ENCODE peak calls at places on chromosome 22, in four cellular contexts. A, X, B and U are unnamed samples.
A peak's percentile ranks its signal among the peaks of the same experiment; 100 is the strongest.

GRCh38 chr22:31128156-31128555 is 5.4 kb downstream of the INPP5J start:
- DNase-seq in A (no peak), X (no peak), B (no peak), U (no peak)

GRCh38 chr22:26174280-26174679 is 5.0 kb downstream of the SEZ6L start:
- DNase-seq in A (no peak), X (no peak), B (peak; percentile 90), U (no peak)

GRCh38 chr22:37316875-37317371 is 34.6 kb downstream of the CYTH4 start:
- DNase-seq in A (peak; percentile 69), X (peak; percentile 92), B (peak; percentile 87), U (peak; percentile 92)

GRCh38 chr22:30267382-30268302 is 991 bp upstream of the OSM start:
- DNase-seq in A (no peak), X (no peak), B (no peak), U (no peak)

GRCh38 chr22:49607821-49608220 is 219.9 kb downstream of the BRD1 start:
- DNase-seq in A (no peak), X (no peak), B (no peak), U (no peak)

GRCh38 chr22:40922484-40923303 is 28.5 kb upstream of the RBX1 start:
- DNase-seq in A (no peak), X (peak; percentile 81), B (peak; percentile 72), U (peak; percentile 84)

GRCh38 chr22:23292453-23293350 is 112.4 kb downstream of the BCR start:
- DNase-seq in A (no peak), X (no peak), B (no peak), U (no peak)

GRCh38 chr22:35785181-35785923 is 67.7 kb downstream of the APOL5 start:
- DNase-seq in A (no peak), X (peak; percentile 64), B (no peak), U (peak; percentile 22)

GRCh38 chr22:23183107-23183698 is 2.9 kb downstream of the BCR start:
- DNase-seq in A (peak; percentile 35), X (peak; percentile 74), B (peak; percentile 96), U (peak; percentile 64)

GRCh38 chr22:33440756-33441155 is 382.6 kb upstream of the SYN3 start:
- DNase-seq in A (no peak), X (no peak), B (no peak), U (no peak)

GRCh38 chr22:23218867-23219251 is 38.5 kb downstream of the BCR start:
- DNase-seq in A (peak; percentile 58), X (peak; percentile 77), B (peak; percentile 70), U (peak; percentile 40)

GRCh38 chr22:39556970-39557811 is 13.4 kb upstream of the CACNA1I start:
- DNase-seq in A (no peak), X (peak; percentile 22), B (peak; percentile 57), U (no peak)
- TF ChIP-seq CTCF in A (peak; percentile 15), X (no peak), B (no peak), U (no peak)

DNA sequence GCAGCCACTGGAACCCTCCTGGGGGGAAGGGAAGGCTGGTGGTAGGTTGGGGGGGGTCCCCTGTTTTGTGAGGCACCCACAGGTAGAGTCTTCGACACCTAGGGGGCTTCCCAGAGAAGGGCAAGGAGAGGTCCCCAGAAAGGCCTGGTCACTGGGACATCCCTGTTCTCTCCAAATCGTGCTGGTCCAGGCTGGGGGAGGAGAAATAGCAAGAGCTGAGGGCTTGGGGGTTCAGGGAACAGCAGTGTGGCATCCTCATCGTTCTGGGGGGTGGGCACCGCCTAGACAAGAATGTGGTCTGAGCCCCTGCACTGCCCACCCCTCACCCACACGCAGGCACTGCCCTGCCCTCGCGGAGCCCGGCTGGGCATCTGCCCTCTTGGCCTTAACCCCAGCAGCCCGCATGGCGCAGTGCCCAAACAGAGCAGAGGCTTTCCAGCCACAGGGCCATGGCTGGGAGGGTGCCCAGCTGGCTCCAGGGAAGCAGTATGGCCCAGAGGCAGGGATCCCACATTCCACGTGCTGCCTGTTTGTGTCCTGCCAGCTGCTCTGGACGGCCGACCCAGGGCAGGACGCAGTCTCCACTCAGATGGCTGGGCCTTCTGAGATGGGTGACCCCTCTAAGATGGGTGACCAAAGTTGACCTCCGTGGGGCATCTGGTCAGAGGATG is 14.5 kb downstream of the SCARF2 start:
- DNase-seq in A (peak; percentile 80), X (peak; percentile 56), B (no peak), U (no peak)
- H3K4me3 ChIP-seq in A (no peak overlapping the region), X (no peak overlapping the region), B (no peak overlapping the region), U (no peak overlapping the region)

GRCh38 chr22:17945851-17946690 is 78.3 kb downstream of the MICAL3 start:
- DNase-seq in A (no peak), X (no peak), B (no peak), U (no peak)
- TF ChIP-seq CTCF in A (no peak), X (no peak), B (no peak), U (no peak)

DNA sequence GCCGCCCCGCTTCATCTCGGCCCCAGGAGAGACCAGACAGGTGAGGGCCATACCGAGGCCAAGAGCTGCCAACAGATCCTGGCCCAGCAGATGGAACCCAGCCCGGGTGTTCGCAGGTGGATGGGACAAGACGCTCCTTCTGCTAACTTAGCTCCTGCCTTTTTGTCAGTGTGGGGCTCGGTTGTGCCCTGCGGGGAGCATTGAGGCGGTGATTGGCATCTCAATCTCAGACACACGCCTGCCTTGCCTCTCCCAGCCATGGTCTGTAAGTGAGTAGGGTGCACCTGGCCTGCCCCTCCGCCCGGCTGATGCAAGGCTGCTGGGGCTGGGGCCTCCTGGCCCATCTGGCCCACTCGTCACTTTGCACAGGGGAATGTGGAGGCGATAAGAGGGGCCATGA is 350.1 kb downstream of the TBC1D22A start:
- DNase-seq in A (no peak), X (no peak), B (no peak), U (no peak)
- H3K4me3 ChIP-seq in A (no peak overlapping the region), X (no peak overlapping the region), B (no peak overlapping the region), U (no peak overlapping the region)

GRCh38 chr22:27416553-27417427 is 384.8 kb downstream of the MN1 start:
- DNase-seq in A (no peak), X (peak; percentile 93), B (peak; percentile 83), U (peak; percentile 91)
- TF ChIP-seq CTCF in A (no peak), X (peak; percentile 11), B (peak; percentile 28), U (peak; percentile 21)

DNA sequence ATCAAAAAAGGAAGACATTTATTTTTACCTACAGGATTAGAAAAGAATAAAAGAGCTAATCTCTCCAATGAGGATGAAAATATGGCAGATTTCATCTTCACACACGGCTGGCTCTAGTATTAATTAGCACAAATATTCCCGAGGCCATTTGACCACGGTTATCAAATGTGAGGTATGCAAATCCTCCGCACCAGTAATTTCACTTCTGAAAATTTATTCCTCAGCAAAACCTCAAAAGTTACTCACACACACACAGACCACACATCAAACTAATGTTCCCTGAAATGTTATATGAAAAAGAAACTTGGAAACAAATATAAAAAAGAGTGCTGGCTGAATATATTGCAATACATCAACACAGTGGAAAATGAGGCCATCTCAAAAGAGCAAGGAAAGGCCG is 32.8 kb downstream of the CELSR1 start:
- DNase-seq in A (no peak), X (no peak), B (no peak), U (no peak)
- H3K4me3 ChIP-seq in A (no peak overlapping the region), X (no peak overlapping the region), B (no peak overlapping the region), U (no peak overlapping the region)

GRCh38 chr22:21661991-21662390 is 3.8 kb upstream of the PPIL2 start:
- DNase-seq in A (no peak), X (no peak), B (no peak), U (no peak)

GRCh38 chr22:21659864-21660525 is 5.8 kb upstream of the PPIL2 start:
- DNase-seq in A (no peak), X (no peak), B (no peak), U (no peak)

GRCh38 chr22:21657020-21657360 is 8.8 kb upstream of the PPIL2 start:
- DNase-seq in A (no peak), X (no peak), B (peak; percentile 85), U (no peak)

GRCh38 chr22:21660904-21661303 is 4.9 kb upstream of the PPIL2 start:
- DNase-seq in A (no peak), X (no peak), B (no peak), U (no peak)

GRCh38 chr22:21657361-21658118 is 8.3 kb upstream of the PPIL2 start:
- DNase-seq in A (peak; percentile 75), X (peak; percentile 15), B (peak; percentile 86), U (peak; percentile 18)
- TF ChIP-seq CTCF in A (peak; percentile 48), X (no peak), B (no peak), U (no peak)

DNA sequence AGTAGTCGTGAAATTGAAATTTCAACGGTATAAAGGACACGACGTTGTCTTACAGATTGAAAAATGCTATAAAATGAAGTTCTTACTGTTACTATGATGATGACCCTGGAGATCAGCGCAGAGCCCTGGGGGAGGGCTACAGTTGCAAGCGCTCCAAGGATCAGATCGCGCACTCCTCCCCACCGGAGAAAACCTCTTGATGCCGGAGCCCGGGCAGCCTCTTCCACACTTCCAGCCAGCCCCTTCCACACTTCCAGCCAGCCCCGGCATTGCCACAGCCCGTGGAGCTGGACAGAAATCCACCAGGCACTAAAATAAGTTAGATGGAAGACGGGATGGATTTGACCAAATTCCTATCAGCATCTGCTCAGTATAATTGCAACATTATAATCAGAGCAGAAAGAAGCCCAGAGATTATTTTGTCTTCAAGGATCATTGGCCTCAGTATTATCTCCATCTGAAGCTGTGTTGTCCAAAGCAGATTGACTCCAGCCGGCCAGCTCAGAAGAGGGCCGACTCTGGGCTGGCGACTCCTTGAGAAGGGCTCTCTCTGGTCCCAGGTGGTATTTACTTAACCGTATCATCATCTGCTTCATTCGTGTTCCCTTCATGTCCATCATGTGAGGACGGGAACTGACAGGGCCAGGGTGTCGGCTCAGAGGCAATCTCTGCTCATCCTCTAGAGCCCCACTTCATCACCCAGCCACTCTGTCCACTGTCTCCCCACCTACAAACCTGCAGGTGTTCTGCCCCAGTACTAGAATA is 777 bp upstream of the MICAL3 start:
- DNase-seq in A (no peak), X (no peak), B (no peak), U (no peak)
- H3K4me3 ChIP-seq in A (peak overlapping the region; percentile 91), X (peak overlapping the region; percentile 22), B (peak overlapping the region; percentile 81), U (peak overlapping the region; percentile 34)

DNA sequence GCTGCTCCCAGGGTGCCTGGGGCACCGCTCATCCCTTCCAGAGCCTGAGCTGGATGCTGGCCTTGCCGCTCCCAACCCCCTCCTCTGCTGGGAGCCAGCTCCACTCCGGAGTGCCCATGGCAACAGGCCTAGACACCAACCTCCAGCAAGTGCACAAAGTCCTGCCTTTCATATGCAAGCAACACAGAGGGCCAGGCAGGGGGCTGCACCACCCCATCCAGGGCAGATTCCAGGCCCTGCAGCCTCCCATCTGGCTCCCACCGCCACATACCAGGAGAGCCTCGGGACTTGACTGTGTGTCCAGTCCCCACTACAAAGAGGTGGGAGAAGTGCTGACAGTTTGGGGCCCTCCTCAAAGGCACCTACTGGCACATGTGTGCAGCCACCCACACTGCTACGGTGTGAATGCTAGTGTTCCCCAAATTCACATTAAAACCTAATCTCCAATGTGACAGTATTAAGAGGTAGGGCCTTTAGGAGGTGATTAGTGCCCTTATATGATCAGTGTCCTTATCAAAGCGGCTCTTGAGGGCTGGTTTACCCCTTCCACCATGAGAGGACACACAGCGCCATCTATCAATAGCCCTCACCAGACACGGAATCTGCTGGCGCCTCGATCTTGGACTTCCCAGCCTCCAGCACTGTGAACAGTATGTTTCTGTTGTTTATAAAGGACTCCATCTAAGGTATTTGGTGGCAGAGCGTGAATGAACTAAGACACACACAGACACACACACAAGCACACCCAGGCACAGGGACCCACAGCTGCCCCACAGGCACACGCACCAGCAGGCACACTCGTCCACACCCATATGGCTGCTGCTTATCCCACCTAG is 16.2 kb downstream of the ARVCF start:
- DNase-seq in A (peak; percentile 61), X (no peak), B (peak; percentile 30), U (no peak)
- TF ChIP-seq CTCF in A (no peak), X (no peak), B (peak; percentile 13), U (no peak)